ENCODE peak calls at places on chromosomes 7 and 10, in five cellular contexts. One of them, this sample, is unnamed.

GRCh38 chr10:21497177-21497807 is 28.2 kb downstream of the SKIDA1 start:
- DNase-seq in GM03348: peak
- DNase-seq in neural crest cell: peak
- DNase-seq in brain microvascular endothelial cell: peak
- DNase-seq in hepatocyte: peak
- DNase-seq in this sample: peak

GRCh38 chr7:129501760-129502707 is at the start of gene SMKR1:
- DNase-seq in brain microvascular endothelial cell: peak
- DNase-seq in hepatocyte: peak
- DNase-seq in GM03348: peak
- DNase-seq in neural crest cell: peak
- DNase-seq in this sample: peak

GRCh38 chr10:44386546-44387052 is 1.7 kb upstream of the CXCL12 start:
- DNase-seq in GM03348: peak
- DNase-seq in brain microvascular endothelial cell: peak
- DNase-seq in neural crest cell: peak
- DNase-seq in hepatocyte: peak
- DNase-seq in this sample: peak

GRCh38 chr10:125043824-125044658 is 102.1 kb downstream of the ZRANB1 start:
- DNase-seq in GM03348: peak
- DNase-seq in hepatocyte: no peak
- DNase-seq in brain microvascular endothelial cell: no peak
- DNase-seq in neural crest cell: no peak
- DNase-seq in this sample: peak

GRCh38 chr7:36781011-36781738 is 56.9 kb upstream of the AOAH start:
- DNase-seq in GM03348: no peak
- DNase-seq in brain microvascular endothelial cell: no peak
- DNase-seq in hepatocyte: no peak
- DNase-seq in neural crest cell: no peak
- DNase-seq in this sample: no peak

GRCh38 chr10:76218045-76218444 is 786.6 kb downstream of the LRMDA start:
- DNase-seq in brain microvascular endothelial cell: no peak
- DNase-seq in hepatocyte: no peak
- DNase-seq in neural crest cell: no peak
- DNase-seq in GM03348: no peak
- DNase-seq in this sample: no peak

GRCh38 chr7:51300762-51301674 is 15.6 kb downstream of the COBL start:
- DNase-seq in hepatocyte: no peak
- DNase-seq in GM03348: no peak
- DNase-seq in neural crest cell: no peak
- DNase-seq in brain microvascular endothelial cell: no peak
- DNase-seq in this sample: no peak

GRCh38 chr7:44541028-44541869 is at the start of gene NPC1L1:
- DNase-seq in brain microvascular endothelial cell: no peak
- DNase-seq in GM03348: peak
- DNase-seq in hepatocyte: peak
- DNase-seq in neural crest cell: no peak
- DNase-seq in this sample: no peak

GRCh38 chr7:142880886-142881505 is 4.5 kb downstream of the TRPV6 start:
- DNase-seq in hepatocyte: peak
- DNase-seq in brain microvascular endothelial cell: peak
- DNase-seq in neural crest cell: peak
- DNase-seq in GM03348: peak
- DNase-seq in this sample: no peak

GRCh38 chr7:80781561-80781979 is 137.3 kb downstream of the SEMA3C start:
- DNase-seq in hepatocyte: peak
- DNase-seq in neural crest cell: no peak
- DNase-seq in GM03348: peak
- DNase-seq in brain microvascular endothelial cell: peak
- DNase-seq in this sample: no peak

GRCh38 chr10:51683031-51683830 is 16.2 kb downstream of the CSTF2T start:
- DNase-seq in brain microvascular endothelial cell: peak
- DNase-seq in hepatocyte: no peak
- DNase-seq in GM03348: peak
- DNase-seq in neural crest cell: no peak
- DNase-seq in this sample: no peak

GRCh38 chr7:87427289-87427688 is 48.2 kb downstream of the ABCB4 start:
- DNase-seq in brain microvascular endothelial cell: no peak
- DNase-seq in hepatocyte: no peak
- DNase-seq in GM03348: no peak
- DNase-seq in neural crest cell: no peak
- DNase-seq in this sample: no peak

GRCh38 chr10:126924915-126925300 is 19.7 kb downstream of the DOCK1 start:
- DNase-seq in brain microvascular endothelial cell: peak
- DNase-seq in neural crest cell: no peak
- DNase-seq in GM03348: peak
- DNase-seq in hepatocyte: no peak
- DNase-seq in this sample: no peak

GRCh38 chr7:116776046-116776445 is 86.3 kb upstream of the CAPZA2 start:
- DNase-seq in brain microvascular endothelial cell: no peak
- DNase-seq in hepatocyte: no peak
- DNase-seq in GM03348: no peak
- DNase-seq in neural crest cell: no peak
- DNase-seq in this sample: no peak

GRCh38 chr7:112162161-112163020 is 43.8 kb downstream of the DOCK4 start:
- DNase-seq in brain microvascular endothelial cell: peak
- DNase-seq in GM03348: no peak
- DNase-seq in hepatocyte: peak
- DNase-seq in neural crest cell: peak
- DNase-seq in this sample: peak

GRCh38 chr10:21494221-21495001 is 31.1 kb downstream of the SKIDA1 start:
- DNase-seq in hepatocyte: peak
- DNase-seq in GM03348: peak
- DNase-seq in brain microvascular endothelial cell: no peak
- DNase-seq in neural crest cell: no peak
- DNase-seq in this sample: no peak

GRCh38 chr10:3076138-3076537 is 8.8 kb downstream of the PFKP start:
- DNase-seq in hepatocyte: no peak
- DNase-seq in brain microvascular endothelial cell: no peak
- DNase-seq in GM03348: no peak
- DNase-seq in neural crest cell: no peak
- DNase-seq in this sample: no peak

GRCh38 chr7:76512941-76513816 is 2.8 kb downstream of the UPK3B start:
- DNase-seq in hepatocyte: peak
- DNase-seq in neural crest cell: peak
- DNase-seq in GM03348: peak
- DNase-seq in brain microvascular endothelial cell: no peak
- DNase-seq in this sample: no peak

GRCh38 chr7:157547102-157547501 is 210.3 kb downstream of the DNAJB6 start:
- DNase-seq in neural crest cell: no peak
- DNase-seq in brain microvascular endothelial cell: no peak
- DNase-seq in GM03348: no peak
- DNase-seq in hepatocyte: no peak
- DNase-seq in this sample: peak

GRCh38 chr7:150403376-150404171 is 24.4 kb downstream of the ZNF775 start:
- DNase-seq in neural crest cell: no peak
- DNase-seq in brain microvascular endothelial cell: no peak
- DNase-seq in hepatocyte: peak
- DNase-seq in GM03348: no peak
- DNase-seq in this sample: no peak

GRCh38 chr10:59002011-59002410 is 174.4 kb upstream of the PHYHIPL start:
- DNase-seq in neural crest cell: no peak
- DNase-seq in hepatocyte: no peak
- DNase-seq in GM03348: no peak
- DNase-seq in brain microvascular endothelial cell: no peak
- DNase-seq in this sample: no peak

GRCh38 chr7:105011771-105012502 is 2.1 kb upstream of the KMT2E start:
- DNase-seq in hepatocyte: no peak
- DNase-seq in brain microvascular endothelial cell: no peak
- DNase-seq in neural crest cell: no peak
- DNase-seq in GM03348: no peak
- DNase-seq in this sample: no peak

GRCh38 chr10:122740640-122741039 is 41.0 kb upstream of the C10orf120 start:
- DNase-seq in GM03348: no peak
- DNase-seq in hepatocyte: no peak
- DNase-seq in brain microvascular endothelial cell: no peak
- DNase-seq in neural crest cell: no peak
- DNase-seq in this sample: no peak

GRCh38 chr7:87445897-87446296 is 29.6 kb downstream of the ABCB4 start:
- DNase-seq in neural crest cell: no peak
- DNase-seq in GM03348: no peak
- DNase-seq in hepatocyte: no peak
- DNase-seq in brain microvascular endothelial cell: no peak
- DNase-seq in this sample: no peak

GRCh38 chr7:22121702-22122474 is 176.2 kb upstream of the CDCA7L start:
- DNase-seq in brain microvascular endothelial cell: peak
- DNase-seq in neural crest cell: no peak
- DNase-seq in GM03348: peak
- DNase-seq in hepatocyte: no peak
- DNase-seq in this sample: no peak

GRCh38 chr10:131675104-131675503 is 225.7 kb upstream of the PPP2R2D start:
- DNase-seq in neural crest cell: no peak
- DNase-seq in hepatocyte: no peak
- DNase-seq in GM03348: no peak
- DNase-seq in brain microvascular endothelial cell: no peak
- DNase-seq in this sample: peak